ENCODE peak calls at places on chromosome 19, in six cellular contexts. One of them, this sample, is unnamed.

GRCh38 chr19:35042954-35043604 is 1.6 kb downstream of the HPN start:
- DNase-seq in OCI-LY7: no peak
- DNase-seq in thoracic aorta: no peak
- DNase-seq in GM12878: no peak
- DNase-seq in gastrocnemius medialis: no peak
- DNase-seq in breast epithelium: no peak
- DNase-seq in this sample: no peak

GRCh38 chr19:55495646-55496349 is 7.6 kb downstream of the SSC5D start:
- DNase-seq in gastrocnemius medialis: no peak
- DNase-seq in breast epithelium: no peak
- DNase-seq in OCI-LY7: no peak
- DNase-seq in GM12878: no peak
- DNase-seq in thoracic aorta: no peak
- DNase-seq in this sample: no peak

GRCh38 chr19:51097166-51097736 is 11.0 kb downstream of the CTU1 start:
- DNase-seq in breast epithelium: peak
- DNase-seq in gastrocnemius medialis: no peak
- DNase-seq in OCI-LY7: peak
- DNase-seq in GM12878: no peak
- DNase-seq in thoracic aorta: no peak
- DNase-seq in this sample: no peak

GRCh38 chr19:10228925-10229324 is 2.2 kb downstream of the S1PR2 start:
- DNase-seq in GM12878: no peak
- DNase-seq in OCI-LY7: peak
- DNase-seq in thoracic aorta: no peak
- DNase-seq in breast epithelium: no peak
- DNase-seq in gastrocnemius medialis: no peak
- DNase-seq in this sample: no peak

GRCh38 chr19:7872306-7873204 is 1.6 kb downstream of the PRR36 start:
- DNase-seq in OCI-LY7: no peak
- DNase-seq in breast epithelium: no peak
- DNase-seq in gastrocnemius medialis: no peak
- DNase-seq in thoracic aorta: no peak
- DNase-seq in GM12878: no peak
- DNase-seq in this sample: no peak

GRCh38 chr19:45400192-45400591 is 4.7 kb downstream of the PPP1R13L start:
- DNase-seq in gastrocnemius medialis: no peak
- DNase-seq in OCI-LY7: no peak
- DNase-seq in GM12878: no peak
- DNase-seq in breast epithelium: peak
- DNase-seq in thoracic aorta: no peak
- DNase-seq in this sample: no peak

GRCh38 chr19:29266001-29266400 is 53.0 kb upstream of the UQCRFS1 start:
- DNase-seq in GM12878: no peak
- DNase-seq in gastrocnemius medialis: no peak
- DNase-seq in thoracic aorta: no peak
- DNase-seq in OCI-LY7: no peak
- DNase-seq in breast epithelium: no peak
- DNase-seq in this sample: no peak

GRCh38 chr19:5002143-5002542 is 33.2 kb downstream of the KDM4B start:
- DNase-seq in gastrocnemius medialis: no peak
- DNase-seq in thoracic aorta: no peak
- DNase-seq in GM12878: no peak
- DNase-seq in OCI-LY7: no peak
- DNase-seq in breast epithelium: no peak
- DNase-seq in this sample: no peak

GRCh38 chr19:39362682-39363657 is 20.7 kb downstream of the SAMD4B start:
- DNase-seq in breast epithelium: no peak
- DNase-seq in GM12878: no peak
- DNase-seq in thoracic aorta: no peak
- DNase-seq in gastrocnemius medialis: no peak
- DNase-seq in OCI-LY7: no peak
- DNase-seq in this sample: no peak

GRCh38 chr19:13756210-13756609 is 8.1 kb upstream of the MRI1 start:
- DNase-seq in GM12878: no peak
- DNase-seq in OCI-LY7: no peak
- DNase-seq in thoracic aorta: no peak
- DNase-seq in gastrocnemius medialis: no peak
- DNase-seq in breast epithelium: no peak
- DNase-seq in this sample: no peak

GRCh38 chr19:42149447-42150202 is 17.4 kb upstream of the POU2F2 start:
- DNase-seq in GM12878: no peak
- DNase-seq in breast epithelium: no peak
- DNase-seq in OCI-LY7: no peak
- DNase-seq in gastrocnemius medialis: no peak
- DNase-seq in thoracic aorta: no peak
- DNase-seq in this sample: no peak

GRCh38 chr19:53813996-53814395 is 10.1 kb downstream of the NLRP12 start:
- DNase-seq in breast epithelium: no peak
- DNase-seq in GM12878: no peak
- DNase-seq in OCI-LY7: no peak
- DNase-seq in thoracic aorta: no peak
- DNase-seq in gastrocnemius medialis: no peak
- DNase-seq in this sample: no peak

GRCh38 chr19:43606569-43607229 is 5.2 kb upstream of the SRRM5 start:
- DNase-seq in gastrocnemius medialis: no peak
- DNase-seq in thoracic aorta: no peak
- DNase-seq in breast epithelium: peak
- DNase-seq in GM12878: no peak
- DNase-seq in OCI-LY7: no peak
- DNase-seq in this sample: no peak

GRCh38 chr19:55442372-55443044 is 592 bp downstream of the SHISA7 start:
- DNase-seq in GM12878: no peak
- DNase-seq in breast epithelium: no peak
- DNase-seq in OCI-LY7: no peak
- DNase-seq in gastrocnemius medialis: no peak
- DNase-seq in thoracic aorta: no peak
- DNase-seq in this sample: no peak

GRCh38 chr19:4016486-4016885 is 8.9 kb downstream of the PIAS4 start:
- DNase-seq in thoracic aorta: no peak
- DNase-seq in OCI-LY7: no peak
- DNase-seq in breast epithelium: no peak
- DNase-seq in GM12878: no peak
- DNase-seq in gastrocnemius medialis: no peak
- DNase-seq in this sample: no peak

GRCh38 chr19:48254529-48254970 is 1.2 kb downstream of the CARD8 start:
- DNase-seq in GM12878: no peak
- DNase-seq in breast epithelium: no peak
- DNase-seq in thoracic aorta: no peak
- DNase-seq in gastrocnemius medialis: no peak
- DNase-seq in OCI-LY7: no peak
- DNase-seq in this sample: no peak

GRCh38 chr19:14023404-14024235 is 4.3 kb upstream of the RLN3 start:
- DNase-seq in OCI-LY7: no peak
- DNase-seq in breast epithelium: no peak
- DNase-seq in GM12878: no peak
- DNase-seq in thoracic aorta: no peak
- DNase-seq in gastrocnemius medialis: no peak
- DNase-seq in this sample: no peak

GRCh38 chr19:15452111-15453047 is 2.6 kb upstream of the WIZ start:
- DNase-seq in OCI-LY7: peak
- DNase-seq in gastrocnemius medialis: peak
- DNase-seq in breast epithelium: peak
- DNase-seq in GM12878: no peak
- DNase-seq in thoracic aorta: peak
- DNase-seq in this sample: peak

GRCh38 chr19:15453906-15454305 is 4.2 kb upstream of the WIZ start:
- DNase-seq in thoracic aorta: no peak
- DNase-seq in GM12878: no peak
- DNase-seq in OCI-LY7: no peak
- DNase-seq in breast epithelium: no peak
- DNase-seq in gastrocnemius medialis: no peak
- DNase-seq in this sample: no peak

GRCh38 chr19:15450528-15450890 is 753 bp upstream of the WIZ start:
- DNase-seq in GM12878: no peak
- DNase-seq in gastrocnemius medialis: no peak
- DNase-seq in breast epithelium: no peak
- DNase-seq in OCI-LY7: no peak
- DNase-seq in thoracic aorta: no peak
- DNase-seq in this sample: no peak

GRCh38 chr19:15454371-15454800 is 4.6 kb upstream of the WIZ start:
- DNase-seq in thoracic aorta: no peak
- DNase-seq in GM12878: no peak
- DNase-seq in breast epithelium: no peak
- DNase-seq in OCI-LY7: no peak
- DNase-seq in gastrocnemius medialis: no peak
- DNase-seq in this sample: no peak

DNA sequence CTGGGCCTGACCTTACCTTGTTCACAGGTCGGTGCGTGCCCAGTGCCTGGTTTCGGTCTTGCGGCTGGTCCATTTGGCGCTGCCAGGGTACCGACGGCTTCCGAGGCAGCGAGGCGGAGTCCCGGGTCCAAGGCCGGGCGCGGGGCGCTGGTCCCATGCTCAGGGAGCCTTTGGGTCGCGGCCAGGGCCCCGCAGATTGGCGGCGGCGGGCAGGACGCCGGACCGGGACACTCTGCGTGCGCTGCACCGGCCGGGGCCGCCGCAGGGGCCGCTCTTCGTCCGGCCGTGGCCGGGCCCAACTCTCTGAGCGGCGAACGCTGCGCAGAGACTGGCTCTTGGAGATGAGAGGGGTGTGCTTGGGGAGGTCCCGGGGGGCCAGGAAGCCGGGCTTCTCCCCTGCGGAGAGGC is 3.3 kb upstream of the WIZ start:
- DNase-seq in gastrocnemius medialis: no peak
- DNase-seq in breast epithelium: no peak
- DNase-seq in OCI-LY7: no peak
- DNase-seq in GM12878: no peak
- DNase-seq in thoracic aorta: no peak
- DNase-seq in this sample: no peak
- TF ChIP-seq CTCF in gastrocnemius medialis: peak
- TF ChIP-seq CTCF in breast epithelium: no peak
- TF ChIP-seq CTCF in OCI-LY7: no peak
- TF ChIP-seq CTCF in GM12878: no peak
- TF ChIP-seq CTCF in thoracic aorta: peak
- TF ChIP-seq CTCF in this sample: peak

DNA sequence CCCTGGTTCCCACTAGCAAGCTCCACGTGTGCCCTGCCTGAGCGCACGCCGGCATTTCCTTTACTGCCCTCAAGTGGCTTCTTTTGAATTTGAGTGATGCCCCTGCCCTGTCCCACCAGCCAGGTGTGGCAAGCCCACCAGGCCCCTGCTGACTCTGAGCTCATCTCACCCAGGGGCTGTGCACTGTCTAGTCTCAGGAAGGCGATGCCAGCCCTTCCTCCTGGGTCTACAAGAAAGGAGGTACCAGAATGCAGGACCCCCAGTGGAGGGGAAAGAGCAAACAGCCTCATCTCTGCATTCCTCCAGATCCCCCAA is 17.3 kb upstream of the EPHX3 start:
- DNase-seq in gastrocnemius medialis: no peak
- DNase-seq in thoracic aorta: no peak
- DNase-seq in OCI-LY7: no peak
- DNase-seq in GM12878: no peak
- DNase-seq in breast epithelium: no peak
- DNase-seq in this sample: no peak
- TF ChIP-seq CTCF in gastrocnemius medialis: no peak
- TF ChIP-seq CTCF in thoracic aorta: no peak
- TF ChIP-seq CTCF in OCI-LY7: peak
- TF ChIP-seq CTCF in GM12878: no peak
- TF ChIP-seq CTCF in breast epithelium: no peak
- TF ChIP-seq CTCF in this sample: no peak

DNA sequence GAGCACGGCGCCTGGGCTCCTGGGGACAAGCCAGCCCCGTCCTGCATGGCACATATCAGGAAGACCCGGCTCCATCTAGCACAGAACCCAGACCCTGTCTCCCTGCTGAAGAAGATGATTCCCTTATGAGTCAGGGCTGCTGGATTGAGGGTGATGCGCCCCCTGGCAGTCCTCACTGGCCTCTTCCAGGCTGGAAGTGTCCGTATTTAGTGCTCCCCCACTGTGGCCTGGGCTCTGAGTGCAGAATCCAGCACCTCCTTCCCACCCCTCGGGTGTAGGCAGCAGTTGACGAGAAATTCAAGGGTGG is 14.9 kb downstream of the COMP start:
- DNase-seq in breast epithelium: no peak
- DNase-seq in OCI-LY7: no peak
- DNase-seq in thoracic aorta: no peak
- DNase-seq in gastrocnemius medialis: no peak
- DNase-seq in GM12878: no peak
- DNase-seq in this sample: no peak
- TF ChIP-seq CTCF in breast epithelium: no peak
- TF ChIP-seq CTCF in OCI-LY7: no peak
- TF ChIP-seq CTCF in thoracic aorta: no peak
- TF ChIP-seq CTCF in gastrocnemius medialis: no peak
- TF ChIP-seq CTCF in GM12878: no peak
- TF ChIP-seq CTCF in this sample: no peak

GRCh38 chr19:2609389-2610116 is 92.9 kb downstream of the GNG7 start:
- DNase-seq in thoracic aorta: no peak
- DNase-seq in breast epithelium: no peak
- DNase-seq in OCI-LY7: no peak
- DNase-seq in GM12878: peak
- DNase-seq in gastrocnemius medialis: no peak
- DNase-seq in this sample: no peak

GRCh38 chr19:2613507-2614295 is 88.8 kb downstream of the GNG7 start:
- DNase-seq in GM12878: no peak
- DNase-seq in gastrocnemius medialis: no peak
- DNase-seq in OCI-LY7: peak
- DNase-seq in thoracic aorta: no peak
- DNase-seq in breast epithelium: no peak
- DNase-seq in this sample: no peak

GRCh38 chr19:2610637-2611482 is 91.6 kb downstream of the GNG7 start:
- DNase-seq in OCI-LY7: peak
- DNase-seq in gastrocnemius medialis: peak
- DNase-seq in GM12878: peak
- DNase-seq in thoracic aorta: peak
- DNase-seq in breast epithelium: peak
- DNase-seq in this sample: peak

GRCh38 chr19:2612619-2613249 is 89.8 kb downstream of the GNG7 start:
- DNase-seq in gastrocnemius medialis: no peak
- DNase-seq in OCI-LY7: no peak
- DNase-seq in breast epithelium: no peak
- DNase-seq in thoracic aorta: no peak
- DNase-seq in GM12878: no peak
- DNase-seq in this sample: no peak

GRCh38 chr19:2611483-2612464 is 90.7 kb downstream of the GNG7 start:
- DNase-seq in thoracic aorta: no peak
- DNase-seq in GM12878: no peak
- DNase-seq in breast epithelium: no peak
- DNase-seq in gastrocnemius medialis: no peak
- DNase-seq in OCI-LY7: peak
- DNase-seq in this sample: no peak
- TF ChIP-seq CTCF in thoracic aorta: no peak
- TF ChIP-seq CTCF in GM12878: peak
- TF ChIP-seq CTCF in breast epithelium: no peak
- TF ChIP-seq CTCF in gastrocnemius medialis: no peak
- TF ChIP-seq CTCF in OCI-LY7: peak
- TF ChIP-seq CTCF in this sample: no peak

GRCh38 chr19:18322759-18323460 is at the start of gene LSM4:
- DNase-seq in thoracic aorta: peak
- DNase-seq in GM12878: peak
- DNase-seq in breast epithelium: peak
- DNase-seq in OCI-LY7: peak
- DNase-seq in gastrocnemius medialis: peak
- DNase-seq in this sample: peak
- TF ChIP-seq CTCF in thoracic aorta: no peak
- TF ChIP-seq CTCF in GM12878: peak
- TF ChIP-seq CTCF in breast epithelium: no peak
- TF ChIP-seq CTCF in OCI-LY7: peak
- TF ChIP-seq CTCF in gastrocnemius medialis: peak
- TF ChIP-seq CTCF in this sample: peak

This sample was measured in esophagus muscularis mucosa.